ENCODE peak calls at places on chromosomes 12 and 14, in nine cellular contexts. M is mesothelial cell of epicardium, L is neural crest cell, V is sigmoid colon, N is heart right ventricle, X is fibroblast of the aortic adventitia, U is GM12865, T is lower lobe of right lung, Y is left lung. H is an unnamed sample.

GRCh38 chr14:26984318-26985177 is 386.7 kb upstream of the NOVA1 start:
- DNase-seq in T (no peak), V (peak), N (no peak), U (peak), X (peak), L (peak), M (peak), Y (no peak), H (peak)

GRCh38 chr14:91888641-91889476 is 21.5 kb upstream of the TC2N start:
- DNase-seq in T (no peak), X (peak), L (no peak), V (peak), U (no peak), M (no peak), N (no peak), Y (no peak), H (no peak)

GRCh38 chr12:47868552-47869031 is 36.2 kb downstream of the VDR start:
- DNase-seq in V (no peak), L (no peak), M (no peak), N (no peak), T (no peak), X (no peak), U (peak), Y (no peak), H (no peak)

GRCh38 chr12:127060933-127061332 is 1206.0 kb upstream of the TMEM132C start:
- DNase-seq in X (no peak), M (no peak), V (no peak), L (no peak), N (no peak), T (no peak), Y (no peak), U (no peak), H (no peak)

GRCh38 chr12:80041071-80041470 is 58.3 kb upstream of the OTOGL start:
- DNase-seq in Y (no peak), X (no peak), M (no peak), V (no peak), U (no peak), L (no peak), N (no peak), T (no peak), H (no peak)

GRCh38 chr12:51951199-51951842 is at the start of gene ACVR1B:
- DNase-seq in V (peak), N (peak), L (peak), T (peak), Y (peak), M (peak), U (peak), X (peak), H (peak)

GRCh38 chr14:59355101-59355500 is 110.1 kb downstream of the GPR135 start:
- DNase-seq in L (no peak), U (no peak), V (no peak), T (no peak), N (no peak), X (no peak), Y (no peak), M (no peak), H (no peak)

GRCh38 chr12:108888031-108888430 is 8.1 kb downstream of the DAO start:
- DNase-seq in T (no peak), V (no peak), U (no peak), M (no peak), Y (no peak), N (no peak), L (no peak), X (no peak), H (no peak)

GRCh38 chr14:90871605-90872233 is 55.5 kb upstream of the TTC7B start:
- DNase-seq in V (no peak), M (no peak), L (no peak), X (peak), N (no peak), U (no peak), Y (no peak), T (no peak), H (no peak)

GRCh38 chr14:38731962-38732361 is 371.1 kb downstream of the SEC23A start:
- DNase-seq in Y (no peak), L (no peak), M (no peak), N (no peak), V (no peak), X (no peak), T (no peak), U (no peak), H (no peak)

DNA sequence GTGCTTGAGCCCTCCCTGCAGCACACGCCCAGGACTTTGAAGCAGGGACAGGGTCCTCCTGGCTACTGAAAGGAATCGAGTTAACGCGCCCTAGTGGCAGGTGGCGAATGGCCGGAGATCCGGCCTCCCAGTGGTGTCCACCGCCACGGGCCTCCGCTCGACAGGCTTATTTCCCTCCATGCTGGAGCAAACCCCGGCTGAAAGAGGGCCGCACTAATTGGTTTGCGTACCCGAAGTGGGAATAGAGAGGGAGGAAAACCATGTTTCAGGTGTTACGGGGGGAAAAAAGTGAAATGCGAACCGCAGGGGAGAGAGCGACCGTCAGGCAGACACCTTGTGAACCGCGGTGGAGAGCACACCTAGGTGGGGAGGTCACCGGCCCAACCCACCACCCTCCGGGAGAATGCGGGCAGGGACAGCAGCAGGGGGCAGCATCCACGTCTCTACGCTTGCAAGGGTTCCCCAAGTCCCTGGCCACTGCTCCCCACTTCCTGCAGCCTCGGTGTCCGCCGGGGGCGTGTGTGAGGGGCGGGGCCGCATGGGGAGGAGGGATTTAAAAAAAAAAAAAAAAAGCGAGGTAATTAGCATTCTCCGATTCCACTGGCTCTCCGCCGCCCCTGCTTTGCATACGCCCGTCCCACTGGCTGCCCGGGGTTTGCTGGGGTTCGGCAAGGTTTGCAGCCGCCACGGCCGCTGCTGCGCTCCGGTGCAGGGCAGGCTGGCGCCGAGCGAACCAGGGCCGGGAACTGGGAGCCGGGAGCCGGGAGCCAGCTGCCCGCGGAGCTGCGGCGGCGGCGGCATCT is 224.6 kb upstream of the CRY1 start:
- DNase-seq in Y (peak), U (peak), V (no peak), X (peak), L (peak), T (peak), M (peak), N (peak), H (peak)
- TF ChIP-seq CTCF in Y (no peak), U (no peak), V (no peak), X (peak), L (peak), T (no peak), M (no peak), N (no peak), H (peak)

DNA sequence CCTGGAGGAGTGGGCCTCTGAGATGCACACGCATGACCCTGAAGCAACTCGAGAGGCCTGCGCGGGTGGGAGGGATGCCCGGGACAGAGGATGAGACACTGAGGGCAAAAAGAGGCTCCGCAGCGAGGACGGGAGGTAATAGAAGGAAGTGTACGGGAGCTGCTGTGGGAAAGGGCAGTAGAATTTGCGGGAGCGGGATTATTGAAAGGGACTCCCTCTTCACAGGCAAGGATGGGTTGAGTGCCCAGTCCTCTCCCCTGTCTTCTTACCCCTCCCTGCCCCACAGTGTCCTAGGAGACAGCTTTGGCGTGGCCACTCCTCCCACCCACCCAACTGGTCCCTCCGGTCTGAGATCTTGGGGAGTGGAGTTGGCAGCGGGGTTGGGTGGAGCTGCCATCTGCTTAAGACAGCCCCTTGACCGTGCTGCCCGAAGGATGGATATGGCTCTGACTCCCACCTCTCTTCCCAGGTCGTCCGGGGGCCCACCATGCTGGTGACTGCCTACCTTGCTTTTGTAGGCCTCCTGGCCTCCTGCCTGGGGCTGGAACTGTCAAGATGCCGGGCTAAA is 15.7 kb upstream of the ESPL1 start:
- DNase-seq in L (no peak), M (no peak), N (peak), X (peak), V (peak), Y (peak), U (no peak), T (peak), H (no peak)
- TF ChIP-seq CTCF in L (no peak), M (no peak), N (no peak), X (no peak), V (no peak), Y (no peak), U (no peak), T (no peak), H (no peak)

DNA sequence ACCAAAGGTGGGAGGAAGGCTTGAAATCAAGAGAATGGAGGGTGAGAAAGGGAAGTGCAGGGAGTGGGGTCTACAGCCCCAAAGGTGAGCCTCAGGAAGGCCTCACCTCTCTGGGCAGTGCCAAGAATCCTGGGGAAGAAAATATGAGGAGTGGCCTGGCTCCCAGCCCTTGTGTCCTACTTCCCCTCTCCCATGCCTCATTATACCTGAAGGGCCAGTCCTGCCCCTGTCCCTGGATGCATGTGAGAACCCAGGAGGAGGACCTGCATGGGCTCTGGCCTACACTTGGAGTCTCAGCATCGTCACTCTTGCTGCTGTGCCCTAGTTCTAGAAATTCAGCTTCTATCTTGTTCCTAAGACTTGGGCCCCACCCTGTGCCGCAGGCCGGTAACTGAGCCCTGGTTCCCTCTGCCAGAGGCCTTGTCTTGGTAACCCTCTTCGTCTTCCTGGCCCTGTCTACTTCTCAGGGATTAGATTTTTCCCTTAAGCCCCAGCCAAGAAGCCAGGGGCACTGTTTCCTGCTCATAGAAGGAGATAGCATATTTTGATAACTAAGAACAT is 10.9 kb upstream of the MYH7 start:
- DNase-seq in M (no peak), N (peak), U (no peak), L (no peak), X (no peak), T (no peak), V (no peak), Y (no peak), H (no peak)
- TF ChIP-seq CTCF in M (no peak), N (no peak), U (no peak), L (no peak), X (no peak), T (no peak), V (no peak), Y (no peak), H (no peak)

GRCh38 chr12:6369916-6370575 is 5.3 kb downstream of the SCNN1A start:
- DNase-seq in L (no peak), Y (no peak), M (no peak), V (no peak), X (no peak), N (no peak), U (no peak), T (peak), H (no peak)

GRCh38 chr12:6370576-6370935 is 4.8 kb downstream of the SCNN1A start:
- DNase-seq in L (no peak), V (peak), T (no peak), N (no peak), M (no peak), X (no peak), U (no peak), Y (no peak), H (no peak)

GRCh38 chr12:6367969-6368892 is 7.1 kb downstream of the SCNN1A start:
- DNase-seq in L (no peak), N (no peak), U (peak), X (no peak), Y (no peak), T (peak), V (no peak), M (no peak), H (no peak)

GRCh38 chr12:6368906-6369525 is 6.3 kb downstream of the SCNN1A start:
- DNase-seq in L (no peak), M (no peak), Y (no peak), T (peak), X (no peak), N (no peak), V (no peak), U (no peak), H (no peak)

DNA sequence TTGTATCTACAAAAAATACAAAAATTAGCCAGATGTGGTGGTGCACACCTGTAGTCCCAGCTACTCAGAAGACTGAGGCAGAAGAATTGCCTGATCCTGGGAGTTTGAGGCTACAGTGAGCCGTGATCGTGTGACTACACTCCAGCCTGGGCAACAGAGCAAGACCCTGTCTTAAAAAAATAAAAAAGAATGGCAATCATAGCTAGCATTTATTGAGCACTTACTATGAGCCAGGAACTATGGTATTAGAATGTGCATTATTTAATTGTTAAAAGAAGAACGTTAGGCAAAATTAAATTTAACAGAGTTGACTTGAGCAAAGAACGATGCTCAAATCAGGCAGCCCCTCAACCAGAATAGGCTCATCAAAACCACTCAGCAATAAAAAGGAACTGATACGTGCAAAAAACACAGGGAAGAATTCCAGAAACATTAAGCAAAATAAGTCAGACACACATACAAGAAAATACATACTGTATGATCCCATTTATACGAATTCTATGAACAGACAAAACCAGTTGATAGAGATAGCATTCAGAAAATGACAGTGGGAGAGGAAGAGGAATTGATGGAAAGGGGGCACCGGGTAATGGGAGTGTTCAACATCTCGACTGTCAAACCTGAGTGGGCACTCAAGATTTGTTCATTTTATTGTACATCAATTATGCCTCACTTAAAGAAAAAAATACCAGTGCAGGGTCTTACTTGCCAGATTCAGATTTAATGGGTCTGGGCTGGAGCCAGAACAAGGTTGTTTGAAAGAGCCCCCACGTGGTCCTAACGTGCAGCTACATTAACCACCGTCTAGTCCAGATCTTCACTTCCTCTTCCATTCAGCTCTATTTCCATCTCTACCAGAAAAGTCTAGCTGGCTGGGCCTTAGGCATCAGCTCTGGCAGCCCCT is 8.0 kb downstream of the SCNN1A start:
- DNase-seq in V (no peak), U (peak), T (peak), L (no peak), N (no peak), M (no peak), X (peak), Y (no peak), H (no peak)
- TF ChIP-seq CTCF in V (no peak), U (peak), T (peak), L (peak), N (peak), M (no peak), X (peak), Y (peak), H (no peak)

GRCh38 chr14:22596354-22596879 is 1.7 kb upstream of the ABHD4 start:
- DNase-seq in X (no peak), V (no peak), Y (no peak), L (no peak), M (no peak), U (no peak), N (no peak), T (no peak), H (no peak)
- TF ChIP-seq CTCF in X (no peak), V (no peak), Y (no peak), L (no peak), M (no peak), U (no peak), N (no peak), T (no peak), H (no peak)

GRCh38 chr14:65961004-65961403 is 525.2 kb upstream of the CCDC196 start:
- DNase-seq in N (peak), Y (no peak), U (peak), M (no peak), T (peak), V (no peak), L (peak), X (peak), H (peak)
- TF ChIP-seq CTCF in N (peak), Y (peak), U (peak), M (peak), T (peak), V (no peak), L (peak), X (peak), H (peak)